ENCODE peak calls at places on chromosomes 6 and 20, in eight cellular contexts. One of them, this sample, is unnamed. For H3K4me1, the result is how much of the 10 kb centered on the place peaks cover.

GRCh38 chr6:40585661-40586269 is 1.4 kb downstream of the LRFN2 start:
- DNase-seq in psoas muscle: no peak
- DNase-seq in upper lobe of right lung: no peak
- DNase-seq in keratinocyte: no peak
- DNase-seq in prostate gland: no peak
- DNase-seq in heart right ventricle: no peak
- DNase-seq in HCT116: no peak
- DNase-seq in body of pancreas: no peak
- DNase-seq in this sample: no peak

GRCh38 chr6:13614126-13614925 is 809 bp upstream of the NOL7 start:
- DNase-seq in psoas muscle: peak
- DNase-seq in upper lobe of right lung: peak
- DNase-seq in keratinocyte: no peak
- DNase-seq in prostate gland: peak
- DNase-seq in heart right ventricle: peak
- DNase-seq in HCT116: no peak
- DNase-seq in body of pancreas: peak
- DNase-seq in this sample: peak

GRCh38 chr6:151285121-151285520 is 45.4 kb downstream of the AKAP12 start:
- DNase-seq in psoas muscle: no peak
- DNase-seq in upper lobe of right lung: no peak
- DNase-seq in keratinocyte: no peak
- DNase-seq in prostate gland: no peak
- DNase-seq in heart right ventricle: no peak
- DNase-seq in HCT116: no peak
- DNase-seq in body of pancreas: no peak
- DNase-seq in this sample: no peak

GRCh38 chr6:70575899-70576298 is 9.2 kb downstream of the SDHAF4 start:
- DNase-seq in psoas muscle: no peak
- DNase-seq in upper lobe of right lung: no peak
- DNase-seq in keratinocyte: no peak
- DNase-seq in prostate gland: no peak
- DNase-seq in heart right ventricle: no peak
- DNase-seq in HCT116: no peak
- DNase-seq in body of pancreas: no peak
- DNase-seq in this sample: no peak

GRCh38 chr20:38321959-38322598 is 18.1 kb downstream of the BPI start:
- DNase-seq in psoas muscle: no peak
- DNase-seq in upper lobe of right lung: no peak
- DNase-seq in keratinocyte: no peak
- DNase-seq in prostate gland: peak
- DNase-seq in heart right ventricle: no peak
- DNase-seq in HCT116: peak
- DNase-seq in body of pancreas: peak
- DNase-seq in this sample: no peak

GRCh38 chr6:16849280-16850210 is 88.3 kb upstream of the ATXN1 start:
- DNase-seq in psoas muscle: peak
- DNase-seq in upper lobe of right lung: no peak
- DNase-seq in keratinocyte: no peak
- DNase-seq in prostate gland: peak
- DNase-seq in heart right ventricle: no peak
- DNase-seq in HCT116: no peak
- DNase-seq in body of pancreas: no peak
- DNase-seq in this sample: no peak

GRCh38 chr6:148999501-148999900 is 252.7 kb downstream of the UST start:
- DNase-seq in psoas muscle: no peak
- DNase-seq in upper lobe of right lung: no peak
- DNase-seq in keratinocyte: no peak
- DNase-seq in prostate gland: no peak
- DNase-seq in heart right ventricle: no peak
- DNase-seq in HCT116: no peak
- DNase-seq in body of pancreas: no peak
- DNase-seq in this sample: no peak

GRCh38 chr6:45072014-45072413 is 256.1 kb upstream of the RUNX2 start:
- DNase-seq in psoas muscle: no peak
- DNase-seq in upper lobe of right lung: no peak
- DNase-seq in keratinocyte: no peak
- DNase-seq in prostate gland: no peak
- DNase-seq in heart right ventricle: no peak
- DNase-seq in HCT116: no peak
- DNase-seq in body of pancreas: no peak
- DNase-seq in this sample: no peak

GRCh38 chr20:5650191-5650691 is 100.0 kb upstream of the SHLD1 start:
- DNase-seq in psoas muscle: no peak
- DNase-seq in upper lobe of right lung: no peak
- DNase-seq in keratinocyte: no peak
- DNase-seq in prostate gland: no peak
- DNase-seq in heart right ventricle: no peak
- DNase-seq in HCT116: no peak
- DNase-seq in body of pancreas: no peak
- DNase-seq in this sample: no peak

GRCh38 chr6:26016326-26017275 is 54.0 kb downstream of the TRIM38 start:
- DNase-seq in psoas muscle: peak
- DNase-seq in upper lobe of right lung: no peak
- DNase-seq in keratinocyte: no peak
- DNase-seq in prostate gland: no peak
- DNase-seq in heart right ventricle: peak
- DNase-seq in HCT116: no peak
- DNase-seq in body of pancreas: no peak
- DNase-seq in this sample: peak

GRCh38 chr20:63641792-63642517 is 11.3 kb downstream of the STMN3 start:
- DNase-seq in psoas muscle: peak
- DNase-seq in upper lobe of right lung: peak
- DNase-seq in keratinocyte: peak
- DNase-seq in prostate gland: peak
- DNase-seq in heart right ventricle: peak
- DNase-seq in HCT116: peak
- DNase-seq in body of pancreas: peak
- DNase-seq in this sample: peak

GRCh38 chr6:44050872-44051421 is 76.3 kb downstream of the MRPL14 start:
- DNase-seq in psoas muscle: peak
- DNase-seq in upper lobe of right lung: no peak
- DNase-seq in keratinocyte: no peak
- DNase-seq in prostate gland: no peak
- DNase-seq in heart right ventricle: no peak
- DNase-seq in HCT116: no peak
- DNase-seq in body of pancreas: no peak
- DNase-seq in this sample: no peak

GRCh38 chr6:151052021-151052646 is 186.6 kb downstream of the MTHFD1L start:
- DNase-seq in psoas muscle: no peak
- DNase-seq in upper lobe of right lung: no peak
- DNase-seq in keratinocyte: peak
- DNase-seq in prostate gland: peak
- DNase-seq in heart right ventricle: no peak
- DNase-seq in HCT116: peak
- DNase-seq in body of pancreas: no peak
- DNase-seq in this sample: no peak

GRCh38 chr6:42380208-42380979 is 71.3 kb downstream of the TRERF1 start:
- DNase-seq in psoas muscle: no peak
- DNase-seq in upper lobe of right lung: no peak
- DNase-seq in keratinocyte: no peak
- DNase-seq in prostate gland: no peak
- DNase-seq in heart right ventricle: no peak
- DNase-seq in HCT116: no peak
- DNase-seq in body of pancreas: no peak
- DNase-seq in this sample: no peak

GRCh38 chr6:155171109-155171746 is 92.6 kb upstream of the CLDN20 start:
- DNase-seq in psoas muscle: peak
- DNase-seq in upper lobe of right lung: no peak
- DNase-seq in keratinocyte: peak
- DNase-seq in prostate gland: no peak
- DNase-seq in heart right ventricle: no peak
- DNase-seq in HCT116: peak
- DNase-seq in body of pancreas: no peak
- DNase-seq in this sample: no peak

GRCh38 chr6:153108320-153108719 is 22.8 kb downstream of the RGS17 start:
- DNase-seq in psoas muscle: no peak
- DNase-seq in upper lobe of right lung: no peak
- DNase-seq in keratinocyte: no peak
- DNase-seq in prostate gland: no peak
- DNase-seq in heart right ventricle: no peak
- DNase-seq in HCT116: no peak
- DNase-seq in body of pancreas: no peak
- DNase-seq in this sample: no peak

GRCh38 chr20:59003836-59004492 is 3.1 kb downstream of the CTSZ start:
- DNase-seq in psoas muscle: peak
- DNase-seq in upper lobe of right lung: no peak
- DNase-seq in keratinocyte: no peak
- DNase-seq in prostate gland: no peak
- DNase-seq in heart right ventricle: no peak
- DNase-seq in HCT116: no peak
- DNase-seq in body of pancreas: no peak
- DNase-seq in this sample: no peak

GRCh38 chr20:35012227-35013069 is 56.8 kb downstream of the MYH7B start:
- DNase-seq in psoas muscle: peak
- DNase-seq in upper lobe of right lung: no peak
- DNase-seq in keratinocyte: no peak
- DNase-seq in prostate gland: no peak
- DNase-seq in heart right ventricle: no peak
- DNase-seq in HCT116: no peak
- DNase-seq in body of pancreas: no peak
- DNase-seq in this sample: no peak

GRCh38 chr6:17964633-17965032 is 22.8 kb downstream of the KIF13A start:
- DNase-seq in psoas muscle: no peak
- DNase-seq in upper lobe of right lung: no peak
- DNase-seq in keratinocyte: no peak
- DNase-seq in prostate gland: no peak
- DNase-seq in heart right ventricle: no peak
- DNase-seq in HCT116: no peak
- DNase-seq in body of pancreas: no peak
- DNase-seq in this sample: no peak

GRCh38 chr6:31142356-31142755 is 3.5 kb upstream of the PSORS1C2 start:
- DNase-seq in psoas muscle: peak
- DNase-seq in upper lobe of right lung: no peak
- DNase-seq in keratinocyte: no peak
- DNase-seq in prostate gland: no peak
- DNase-seq in heart right ventricle: no peak
- DNase-seq in HCT116: no peak
- DNase-seq in body of pancreas: no peak
- DNase-seq in this sample: no peak

DNA sequence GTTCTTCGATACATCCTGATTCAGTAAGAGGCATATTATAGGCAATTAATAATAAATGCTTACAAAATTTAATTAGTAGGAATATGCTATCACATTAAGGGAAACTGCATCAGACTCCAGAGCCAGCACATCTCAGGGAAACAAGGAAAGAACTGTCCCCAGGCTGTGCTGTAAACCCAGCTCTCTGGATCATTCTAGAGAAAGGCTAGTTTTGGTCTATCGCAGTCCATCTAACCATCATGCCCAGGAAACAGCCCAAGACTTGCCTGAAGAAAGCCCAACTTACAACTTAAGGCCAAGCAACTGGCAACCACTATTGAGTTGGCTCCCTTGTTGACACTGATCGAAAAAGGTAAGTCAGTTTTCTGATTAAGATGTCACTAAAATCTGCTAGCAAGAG is 11.3 kb downstream of the MAP3K5 start:
- DNase-seq in psoas muscle: no peak
- DNase-seq in upper lobe of right lung: no peak
- DNase-seq in keratinocyte: no peak
- DNase-seq in prostate gland: no peak
- DNase-seq in heart right ventricle: no peak
- DNase-seq in HCT116: no peak
- DNase-seq in body of pancreas: no peak
- DNase-seq in this sample: no peak
- H3K4me1 ChIP-seq in psoas muscle: under half
- H3K4me1 ChIP-seq in upper lobe of right lung: half or more
- H3K4me1 ChIP-seq in keratinocyte: under half
- H3K4me1 ChIP-seq in prostate gland: under half
- H3K4me1 ChIP-seq in heart right ventricle: half or more
- H3K4me1 ChIP-seq in HCT116: under half
- H3K4me1 ChIP-seq in body of pancreas: under half
- H3K4me1 ChIP-seq in this sample: half or more

GRCh38 chr6:142476446-142476845 is 174.6 kb downstream of the ADGRG6 start:
- DNase-seq in psoas muscle: no peak
- DNase-seq in upper lobe of right lung: no peak
- DNase-seq in keratinocyte: no peak
- DNase-seq in prostate gland: no peak
- DNase-seq in heart right ventricle: no peak
- DNase-seq in HCT116: no peak
- DNase-seq in body of pancreas: no peak
- DNase-seq in this sample: no peak

GRCh38 chr6:142478117-142478516 is 176.3 kb downstream of the ADGRG6 start:
- DNase-seq in psoas muscle: no peak
- DNase-seq in upper lobe of right lung: no peak
- DNase-seq in keratinocyte: no peak
- DNase-seq in prostate gland: no peak
- DNase-seq in heart right ventricle: no peak
- DNase-seq in HCT116: peak
- DNase-seq in body of pancreas: no peak
- DNase-seq in this sample: no peak

GRCh38 chr6:142469220-142469619 is 167.4 kb downstream of the ADGRG6 start:
- DNase-seq in psoas muscle: no peak
- DNase-seq in upper lobe of right lung: no peak
- DNase-seq in keratinocyte: no peak
- DNase-seq in prostate gland: no peak
- DNase-seq in heart right ventricle: no peak
- DNase-seq in HCT116: no peak
- DNase-seq in body of pancreas: no peak
- DNase-seq in this sample: no peak

GRCh38 chr6:142474446-142475289 is 172.9 kb downstream of the ADGRG6 start:
- DNase-seq in psoas muscle: no peak
- DNase-seq in upper lobe of right lung: peak
- DNase-seq in keratinocyte: peak
- DNase-seq in prostate gland: peak
- DNase-seq in heart right ventricle: no peak
- DNase-seq in HCT116: peak
- DNase-seq in body of pancreas: peak
- DNase-seq in this sample: no peak
- TF ChIP-seq CTCF in psoas muscle: peak
- TF ChIP-seq CTCF in upper lobe of right lung: peak
- TF ChIP-seq CTCF in keratinocyte: peak
- TF ChIP-seq CTCF in prostate gland: peak
- TF ChIP-seq CTCF in heart right ventricle: peak
- TF ChIP-seq CTCF in HCT116: peak
- TF ChIP-seq CTCF in body of pancreas: peak
- TF ChIP-seq CTCF in this sample: peak

GRCh38 chr20:10654630-10655029 is 19.2 kb downstream of the JAG1 start:
- DNase-seq in psoas muscle: no peak
- DNase-seq in upper lobe of right lung: no peak
- DNase-seq in keratinocyte: no peak
- DNase-seq in prostate gland: peak
- DNase-seq in heart right ventricle: no peak
- DNase-seq in HCT116: no peak
- DNase-seq in body of pancreas: peak
- DNase-seq in this sample: no peak
- H3K4me1 ChIP-seq in psoas muscle: under half
- H3K4me1 ChIP-seq in upper lobe of right lung: under half
- H3K4me1 ChIP-seq in keratinocyte: half or more
- H3K4me1 ChIP-seq in prostate gland: under half
- H3K4me1 ChIP-seq in heart right ventricle: half or more
- H3K4me1 ChIP-seq in HCT116: under half
- H3K4me1 ChIP-seq in body of pancreas: half or more
- H3K4me1 ChIP-seq in this sample: half or more

DNA sequence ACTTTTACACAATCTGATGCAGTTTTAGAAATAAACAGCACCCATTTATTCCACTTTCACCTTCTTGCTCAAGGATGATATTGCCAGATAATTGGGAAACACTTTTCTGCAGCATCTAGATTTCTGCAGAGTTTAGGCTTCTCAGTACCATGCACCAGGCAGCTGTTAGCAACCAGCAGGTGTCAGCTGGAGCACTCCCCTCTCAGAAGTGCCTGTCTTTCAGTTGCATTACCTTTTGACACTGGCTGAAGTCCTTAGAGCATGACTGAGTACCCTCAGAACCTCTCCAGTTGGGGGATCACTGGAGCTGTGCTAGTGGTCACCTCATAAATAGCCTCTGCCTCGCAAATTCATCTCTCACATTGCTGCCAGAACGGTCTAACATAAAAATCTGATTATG is 91.2 kb downstream of the DNAH8 start:
- DNase-seq in psoas muscle: no peak
- DNase-seq in upper lobe of right lung: no peak
- DNase-seq in keratinocyte: no peak
- DNase-seq in prostate gland: no peak
- DNase-seq in heart right ventricle: no peak
- DNase-seq in HCT116: no peak
- DNase-seq in body of pancreas: no peak
- DNase-seq in this sample: no peak
- TF ChIP-seq CTCF in psoas muscle: no peak
- TF ChIP-seq CTCF in upper lobe of right lung: no peak
- TF ChIP-seq CTCF in keratinocyte: no peak
- TF ChIP-seq CTCF in prostate gland: no peak
- TF ChIP-seq CTCF in heart right ventricle: no peak
- TF ChIP-seq CTCF in HCT116: no peak
- TF ChIP-seq CTCF in body of pancreas: no peak
- TF ChIP-seq CTCF in this sample: no peak

This sample was measured in left ventricle myocardium inferior.